ENCODE peak calls at places on chromosomes 3 and 15, in six cellular contexts. O is A549, C is HepG2, B is NB4, G is GM12878, T is endothelial cell of umbilical vein. M is an unnamed sample.
A peak's percentile ranks its signal among the peaks of the same experiment; 100 is the strongest.

GRCh38 chr3:89577517-89578252 is 470.3 kb downstream of the EPHA3 start:
- DNase-seq in O (no peak), C (peak; percentile 13), B (no peak), G (no peak), T (no peak), M (no peak)

GRCh38 chr15:41955807-41956525 is 16.4 kb downstream of the EHD4 start:
- DNase-seq in O (no peak), C (peak; percentile 34), B (no peak), G (no peak), T (no peak), M (no peak)

GRCh38 chr3:53570709-53571108 is 76.3 kb downstream of the CACNA1D start:
- DNase-seq in O (peak; percentile 4), C (no peak), B (no peak), G (no peak), T (no peak), M (no peak)

GRCh38 chr3:47443611-47443995 is 32.1 kb downstream of the SCAP start:
- DNase-seq in O (peak; percentile 20), C (peak; percentile 87), B (no peak), G (no peak), T (no peak), M (peak; percentile 4)

GRCh38 chr3:108472011-108472591 is 38.3 kb downstream of the MYH15 start:
- DNase-seq in O (peak; percentile 53), C (no peak), B (peak; percentile 14), G (no peak), T (peak; percentile 78), M (no peak)

GRCh38 chr3:14549256-14549931 is 9.3 kb upstream of the GRIP2 start:
- DNase-seq in O (peak; percentile 63), C (peak; percentile 18), B (peak; percentile 42), G (no peak), T (no peak), M (peak; percentile 18)

GRCh38 chr3:185508330-185508729 is 9.5 kb upstream of the TMEM41A start:
- DNase-seq in O (no peak), C (no peak), B (no peak), G (no peak), T (no peak), M (no peak)

GRCh38 chr15:95799286-95800187 is 531.0 kb upstream of the NR2F2 start:
- DNase-seq in O (peak; percentile 38), C (peak; percentile 8), B (peak; percentile 51), G (no peak), T (peak; percentile 85), M (no peak)

GRCh38 chr3:27290760-27291159 is 78.4 kb downstream of the NEK10 start:
- DNase-seq in O (no peak), C (no peak), B (no peak), G (no peak), T (no peak), M (no peak)

GRCh38 chr3:179324270-179324754 is 1.5 kb downstream of the ZNF639 start:
- DNase-seq in O (no peak), C (no peak), B (peak; percentile 50), G (no peak), T (peak; percentile 57), M (peak; percentile 55)

GRCh38 chr15:96428742-96429141 is 98.2 kb downstream of the NR2F2 start:
- DNase-seq in O (no peak), C (no peak), B (no peak), G (no peak), T (peak; percentile 58), M (no peak)

GRCh38 chr3:23735575-23736326 is 70.0 kb upstream of the UBE2E1 start:
- DNase-seq in O (no peak), C (no peak), B (no peak), G (no peak), T (peak; percentile 82), M (no peak)

GRCh38 chr3:16707260-16707659 is 102.0 kb upstream of the DAZL start:
- DNase-seq in O (no peak), C (no peak), B (no peak), G (no peak), T (no peak), M (peak; percentile 25)

GRCh38 chr15:89068325-89068784 is 19.9 kb upstream of the ABHD2 start:
- DNase-seq in O (no peak), C (no peak), B (peak; percentile 96), G (peak; percentile 69), T (no peak), M (no peak)

GRCh38 chr3:186519021-186519658 is 25.0 kb downstream of the CRYGS start:
- DNase-seq in O (no peak), C (no peak), B (peak; percentile 81), G (peak; percentile 81), T (no peak), M (no peak)

GRCh38 chr3:126202281-126203079 is 22.1 kb upstream of the ALDH1L1 start:
- DNase-seq in O (no peak), C (no peak), B (no peak), G (no peak), T (no peak), M (no peak)

GRCh38 chr3:126208182-126208581 is 27.8 kb upstream of the ALDH1L1 start:
- DNase-seq in O (no peak), C (no peak), B (no peak), G (no peak), T (no peak), M (no peak)

GRCh38 chr3:126208618-126209256 is 28.4 kb upstream of the ALDH1L1 start:
- DNase-seq in O (peak; percentile 69), C (peak; percentile 52), B (peak; percentile 90), G (no peak), T (peak; percentile 27), M (peak; percentile 50)

GRCh38 chr3:126207166-126207565 is 26.8 kb upstream of the ALDH1L1 start:
- DNase-seq in O (no peak), C (no peak), B (no peak), G (no peak), T (no peak), M (no peak)

DNA sequence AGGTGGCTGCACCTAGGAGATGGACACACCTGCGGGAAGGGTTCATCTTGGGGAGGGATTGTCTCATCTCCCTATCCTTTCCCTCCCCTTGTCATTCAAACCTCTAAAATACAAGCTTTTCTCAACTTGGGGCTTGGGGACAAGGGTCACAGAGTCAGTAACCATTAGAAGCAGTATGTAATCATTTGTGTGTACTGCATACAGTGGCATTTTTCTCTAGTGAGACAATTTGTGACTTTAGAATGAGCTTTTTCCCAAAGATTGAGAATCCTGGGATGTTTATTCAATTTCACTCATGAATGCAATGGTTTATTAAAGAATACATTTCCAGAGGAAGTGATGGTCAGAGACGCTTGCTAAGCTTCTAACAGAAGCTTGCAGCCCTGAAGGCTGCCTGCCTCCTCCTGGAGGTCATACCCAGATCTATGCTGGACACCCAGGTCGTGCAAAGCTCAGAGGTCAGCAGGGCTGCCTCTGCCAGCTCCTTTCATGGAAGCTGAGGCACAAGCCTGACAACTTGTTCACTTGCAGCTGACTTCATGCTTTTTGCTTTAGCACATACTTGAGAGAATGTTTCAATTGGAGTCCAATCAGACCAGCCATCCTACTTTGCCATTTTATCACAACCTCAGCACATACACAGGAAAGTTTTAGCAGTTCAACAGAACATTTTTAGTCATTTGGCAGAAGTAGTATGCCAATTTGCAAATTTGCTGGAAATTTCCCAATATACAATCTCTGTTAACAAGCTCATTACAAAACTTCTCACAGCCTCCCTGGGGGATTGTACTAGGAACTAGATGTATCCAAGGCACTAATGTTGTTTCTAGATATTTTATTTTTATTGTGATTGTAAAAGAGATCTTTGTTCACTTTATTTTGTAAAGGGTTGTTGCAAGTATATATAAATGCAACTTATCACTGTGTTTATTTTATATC is 25.6 kb upstream of the ALDH1L1 start:
- DNase-seq in O (no peak), C (no peak), B (peak; percentile 26), G (no peak), T (no peak), M (no peak)
- TF ChIP-seq MYC in O (no peak), C (no peak), B (no peak), G (no peak), T (no peak), M (no peak)

DNA sequence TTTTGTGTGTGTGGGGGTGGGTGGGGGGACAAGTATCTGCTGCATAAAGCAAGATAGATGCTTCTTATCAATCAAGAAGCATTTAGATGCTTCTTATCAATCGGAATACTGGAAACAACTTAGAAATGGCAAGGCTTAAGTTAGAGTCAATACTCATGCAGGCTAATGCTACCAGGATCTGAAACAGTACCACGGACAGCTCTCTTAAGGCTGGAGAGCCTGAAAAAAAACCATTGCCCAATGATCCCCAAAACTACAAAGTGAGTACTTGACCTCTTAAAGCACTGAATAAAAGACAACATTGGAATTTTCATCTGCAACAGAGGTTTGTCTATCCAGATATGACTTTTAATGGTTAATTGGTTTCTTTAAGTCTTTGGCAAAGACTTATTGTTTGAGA is 262.3 kb downstream of the GAP43 start:
- DNase-seq in O (no peak), C (no peak), B (peak; percentile 7), G (no peak), T (no peak), M (no peak)
- TF ChIP-seq MYC in O (no peak), C (no peak), B (no peak), G (no peak), T (no peak), M (no peak)

GRCh38 chr3:169173231-169173630 is 490.3 kb downstream of the MECOM start:
- DNase-seq in O (no peak), C (no peak), B (no peak), G (no peak), T (no peak), M (no peak)
- TF ChIP-seq MYC in O (no peak), C (no peak), B (no peak), G (no peak), T (no peak), M (no peak)

DNA sequence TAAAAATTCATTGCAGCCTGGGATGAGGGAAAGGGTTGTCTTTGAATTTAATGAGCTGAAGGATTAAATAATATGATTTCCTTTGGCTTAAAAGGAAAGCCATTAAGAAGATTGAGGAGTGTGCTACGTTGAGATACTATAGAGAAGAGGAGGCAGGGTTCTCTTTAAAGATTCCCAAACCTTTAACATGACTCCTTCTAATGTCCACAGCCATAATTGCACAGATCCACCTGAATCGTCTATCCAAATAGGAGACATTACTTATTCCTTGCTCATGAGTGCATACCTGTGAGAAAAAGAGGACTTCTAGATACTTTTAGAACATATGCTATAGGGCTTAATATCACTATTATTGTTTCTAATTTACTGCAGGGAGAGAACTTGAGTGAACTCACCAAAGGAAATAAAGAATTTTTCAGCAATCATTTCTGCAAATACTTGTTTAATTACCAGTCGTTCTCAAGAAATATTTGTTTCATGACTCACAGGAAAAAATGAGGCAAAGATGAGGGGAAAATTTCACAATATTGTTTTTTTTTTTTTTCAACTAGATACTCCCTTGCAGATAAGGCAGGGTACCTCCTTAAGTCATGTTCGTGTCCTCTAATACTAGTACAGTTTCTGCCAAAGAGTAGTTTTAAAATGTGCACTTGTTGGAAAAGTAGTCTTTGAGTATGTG is 8.9 kb upstream of the SUCNR1 start:
- DNase-seq in O (no peak), C (no peak), B (peak; percentile 55), G (no peak), T (peak; percentile 84), M (no peak)
- TF ChIP-seq MYC in O (no peak), C (no peak), B (no peak), G (no peak), T (no peak), M (no peak)